ENCODE peak calls at places on chromosome 13, in ten cellular contexts. T is H1, D is GM23338, W is K562, H is sigmoid colon, K is HL-60, F is GM12892, U is stomach, Q is breast epithelium, V is upper lobe of left lung. A is an unnamed sample.
A peak's percentile ranks its signal among the peaks of the same experiment; 100 is the strongest.

GRCh38 chr13:111330211-111330610 is 9.8 kb downstream of the TEX29 start:
- DNase-seq in Q (no peak), U (no peak), K (no peak), T (peak; percentile 17), V (no peak), H (no peak), W (no peak), D (no peak), F (no peak), A (no peak)

GRCh38 chr13:111516712-111517640 is 196.5 kb downstream of the TEX29 start:
- DNase-seq in V (peak; percentile 63), W (no peak), F (no peak), Q (no peak), U (no peak), T (no peak), H (no peak), D (no peak), K (no peak), A (no peak)

GRCh38 chr13:51759240-51759639 is 44.7 kb downstream of the DHRS12 start:
- DNase-seq in K (no peak), U (no peak), H (no peak), Q (no peak), F (no peak), T (no peak), W (no peak), D (no peak), V (no peak), A (no peak)

GRCh38 chr13:106756446-106756845 is 188.5 kb upstream of the ARGLU1 start:
- DNase-seq in U (no peak), F (no peak), Q (no peak), K (no peak), T (no peak), V (no peak), W (no peak), H (no peak), D (no peak), A (no peak)

GRCh38 chr13:44440046-44440608 is 66.5 kb downstream of the SERP2 start:
- DNase-seq in Q (no peak), D (no peak), U (no peak), W (no peak), F (no peak), K (no peak), H (no peak), T (no peak), V (peak; percentile 42), A (no peak)

GRCh38 chr13:107121793-107122192 is 553.9 kb upstream of the ARGLU1 start:
- DNase-seq in V (no peak), D (no peak), K (no peak), W (no peak), U (no peak), T (no peak), Q (no peak), F (no peak), H (no peak), A (no peak)

GRCh38 chr13:110282316-110282841 is 24.6 kb downstream of the COL4A1 start:
- DNase-seq in Q (no peak), T (no peak), W (no peak), U (no peak), H (peak; percentile 55), V (no peak), F (no peak), K (no peak), D (no peak), A (no peak)

GRCh38 chr13:24180743-24181384 is 20.3 kb downstream of the SPATA13 start:
- DNase-seq in D (no peak), F (no peak), V (no peak), Q (no peak), W (no peak), T (peak; percentile 1), K (no peak), H (no peak), U (no peak), A (no peak)

GRCh38 chr13:90908792-90909191 is 438.7 kb upstream of the MIR17HG start:
- DNase-seq in V (no peak), T (no peak), D (no peak), U (no peak), K (no peak), H (no peak), Q (no peak), W (no peak), F (no peak), A (no peak)

GRCh38 chr13:50357586-50358118 is 342.4 kb downstream of the KCNRG start:
- DNase-seq in K (no peak), F (no peak), W (peak; percentile 65), T (no peak), V (no peak), Q (peak; percentile 58), D (no peak), U (peak; percentile 58), H (peak; percentile 67), A (no peak)

GRCh38 chr13:97273341-97273831 is 51.3 kb downstream of the MBNL2 start:
- DNase-seq in W (no peak), K (no peak), F (no peak), T (no peak), H (no peak), Q (peak; percentile 70), D (no peak), V (no peak), U (no peak), A (no peak)
- TF ChIP-seq POLR2AphosphoS5 in W (no peak), K (no peak), F (no peak), T (no peak), H (no peak), Q (no peak), D (no peak), V (no peak), U (no peak), A (no peak)

GRCh38 chr13:25347156-25347555 is 24.6 kb upstream of the ATP8A2 start:
- DNase-seq in W (no peak), H (no peak), V (no peak), K (no peak), D (peak; percentile 53), U (no peak), T (no peak), F (no peak), Q (no peak), A (no peak)

GRCh38 chr13:25345555-25345954 is 26.2 kb upstream of the ATP8A2 start:
- DNase-seq in W (no peak), K (no peak), V (no peak), F (no peak), Q (no peak), T (no peak), H (no peak), D (peak; percentile 16), U (no peak), A (no peak)
- TF ChIP-seq POLR2AphosphoS5 in W (no peak), K (no peak), V (no peak), F (no peak), Q (no peak), T (no peak), H (no peak), D (no peak), U (no peak), A (no peak)

GRCh38 chr13:45658586-45659235 is 43.2 kb upstream of the ERICH6B start:
- DNase-seq in D (no peak), W (no peak), T (no peak), Q (no peak), U (no peak), F (no peak), K (no peak), V (no peak), H (no peak), A (no peak)

GRCh38 chr13:45662122-45662521 is 40.0 kb upstream of the CBY2 start:
- DNase-seq in D (no peak), F (no peak), W (no peak), Q (no peak), K (no peak), V (no peak), H (no peak), U (no peak), T (no peak), A (no peak)

GRCh38 chr13:45654633-45655349 is 39.3 kb upstream of the ERICH6B start:
- DNase-seq in Q (no peak), H (no peak), T (no peak), W (no peak), V (peak; percentile 20), U (no peak), K (no peak), F (no peak), D (no peak), A (no peak)

GRCh38 chr13:45659536-45659935 is 42.6 kb upstream of the CBY2 start:
- DNase-seq in Q (no peak), W (no peak), H (no peak), K (no peak), T (no peak), D (no peak), V (no peak), U (no peak), F (no peak), A (no peak)
- TF ChIP-seq POLR2AphosphoS5 in Q (no peak), W (no peak), H (no peak), K (no peak), T (no peak), D (no peak), V (no peak), U (no peak), F (no peak), A (no peak)

GRCh38 chr13:113170503-113170902 is 12.1 kb downstream of the PROZ start:
- DNase-seq in H (no peak), K (no peak), U (no peak), F (no peak), Q (no peak), W (no peak), D (no peak), T (no peak), V (no peak), A (no peak)
- TF ChIP-seq POLR2AphosphoS5 in H (no peak), K (no peak), U (no peak), F (no peak), Q (no peak), W (no peak), D (no peak), T (no peak), V (no peak), A (no peak)

DNA sequence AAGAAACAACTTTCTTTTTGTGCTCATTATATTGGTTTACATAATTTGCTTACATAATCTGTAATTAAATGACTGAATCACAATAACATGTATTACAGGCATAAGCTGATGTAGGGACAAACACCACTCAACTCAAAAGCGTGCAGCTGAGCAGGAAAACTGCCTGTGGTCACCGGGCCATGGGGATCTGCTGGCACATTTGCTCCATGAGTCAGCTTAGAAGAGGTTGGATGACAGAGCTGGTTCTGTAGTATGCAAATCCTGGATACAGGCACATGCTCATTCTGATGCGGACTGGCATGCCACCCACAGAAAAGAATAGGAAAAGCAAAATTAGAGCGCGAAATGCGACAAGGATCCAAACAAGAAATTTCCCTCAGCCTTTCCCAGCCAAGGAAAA is 128.6 kb downstream of the USP12 start:
- DNase-seq in D (peak; percentile 27), W (no peak), U (peak; percentile 54), V (no peak), Q (peak; percentile 31), K (no peak), F (no peak), T (peak; percentile 19), H (peak; percentile 79), A (no peak)
- TF ChIP-seq POLR2AphosphoS5 in D (no peak), W (no peak), U (peak; percentile 26), V (peak; percentile 28), Q (no peak), K (no peak), F (no peak), T (no peak), H (peak; percentile 28), A (peak; percentile 16)

GRCh38 chr13:26601669-26602068 is 44.2 kb downstream of the WASF3 start:
- DNase-seq in F (no peak), W (no peak), K (peak; percentile 1), V (no peak), H (no peak), T (no peak), Q (no peak), U (no peak), D (no peak), A (no peak)
- TF ChIP-seq POLR2AphosphoS5 in F (no peak), W (no peak), K (no peak), V (no peak), H (no peak), T (no peak), Q (no peak), U (no peak), D (no peak), A (no peak)

GRCh38 chr13:96525715-96526114 is 435.8 kb downstream of the HS6ST3 start:
- DNase-seq in U (no peak), F (no peak), K (no peak), V (no peak), H (no peak), T (no peak), D (no peak), W (no peak), Q (no peak), A (no peak)
- TF ChIP-seq POLR2AphosphoS5 in U (no peak), F (no peak), K (no peak), V (no peak), H (no peak), T (no peak), D (no peak), W (no peak), Q (no peak), A (no peak)